ENCODE peak calls at places on chromosomes 2 and 18, in six cellular contexts. I, B, J, O, F and K are unnamed samples.

GRCh38 chr2:114252713-114253112 is 189.7 kb upstream of the DPP10 start:
- DNase-seq in I (no peak), B (no peak), J (no peak), O (no peak), F (no peak), K (no peak)

GRCh38 chr2:42048318-42049251 is 764 bp downstream of the PKDCC start:
- DNase-seq in I (no peak), B (no peak), J (no peak), O (no peak), F (no peak), K (no peak)

GRCh38 chr2:61157371-61158003 is 4.5 kb upstream of the C2orf74 start:
- DNase-seq in I (no peak), B (no peak), J (no peak), O (no peak), F (no peak), K (no peak)

GRCh38 chr2:103792039-103792438 is 1030.2 kb downstream of the TMEM182 start:
- DNase-seq in I (no peak), B (no peak), J (no peak), O (no peak), F (no peak), K (no peak)

GRCh38 chr2:74399785-74400184 is 19.7 kb upstream of the DCTN1 start:
- DNase-seq in I (no peak), B (no peak), J (peak; percentile 37), O (no peak), F (no peak), K (peak; percentile 20)

GRCh38 chr2:98936917-98937351 is 909 bp upstream of the CRACDL start:
- DNase-seq in I (no peak), B (no peak), J (no peak), O (no peak), F (no peak), K (no peak)

GRCh38 chr2:130916438-130916705 is 79.7 kb downstream of the ARHGEF4 start:
- DNase-seq in I (no peak), B (no peak), J (no peak), O (no peak), F (no peak), K (no peak)

GRCh38 chr2:206054952-206055351 is 31.0 kb downstream of the INO80D start:
- DNase-seq in I (no peak), B (no peak), J (no peak), O (no peak), F (no peak), K (no peak)

GRCh38 chr18:45440246-45440645 is 175.0 kb upstream of the SLC14A2 start:
- DNase-seq in I (no peak), B (no peak), J (no peak), O (no peak), F (no peak), K (no peak)

GRCh38 chr2:51028829-51029228 is 3.1 kb downstream of the NRXN1 start:
- DNase-seq in I (no peak), B (no peak), J (no peak), O (no peak), F (no peak), K (no peak)

GRCh38 chr18:48173557-48173956 is 235.6 kb downstream of the ZBTB7C start:
- DNase-seq in I (no peak), B (no peak), J (no peak), O (no peak), F (no peak), K (peak; percentile 83)

GRCh38 chr2:149594411-149594810 is 6.8 kb upstream of the MMADHC start:
- DNase-seq in I (no peak), B (no peak), J (no peak), O (no peak), F (no peak), K (no peak)